ENCODE peak calls at places on chromosomes 6 and 20, in four cellular contexts. Y is H9, E is IMR-90, U is hepatocyte. L is an unnamed sample.

GRCh38 chr6:39416728-39417127 is 94.2 kb upstream of the KCNK16 start:
- DNase-seq in Y (peak; percentile 70), E (peak; percentile 40), U (no peak), L (peak; percentile 32)

GRCh38 chr6:106759112-106759511 is 129.7 kb downstream of the QRSL1 start:
- DNase-seq in Y (no peak), E (no peak), U (no peak), L (no peak)

GRCh38 chr20:51318058-51318960 is 224.2 kb downstream of the NFATC2 start:
- DNase-seq in Y (peak; percentile 91), E (no peak), U (peak; percentile 57), L (no peak)

GRCh38 chr6:127635091-127635490 is 58.1 kb downstream of the C6orf58 start:
- DNase-seq in Y (no peak), E (no peak), U (no peak), L (no peak)

GRCh38 chr20:18324596-18325089 is 36.3 kb downstream of the ZNF133 start:
- DNase-seq in Y (no peak), E (no peak), U (no peak), L (no peak)

GRCh38 chr20:46302119-46302518 is 6.2 kb downstream of the CDH22 start:
- DNase-seq in Y (no peak), E (no peak), U (no peak), L (no peak)

GRCh38 chr6:8494730-8495129 is 59.4 kb upstream of the SLC35B3 start:
- DNase-seq in Y (no peak), E (no peak), U (no peak), L (no peak)

GRCh38 chr6:8707956-8708772 is 272.8 kb upstream of the SLC35B3 start:
- DNase-seq in Y (no peak), E (no peak), U (peak; percentile 65), L (peak; percentile 19)

GRCh38 chr20:61925555-61926252 is 140.0 kb downstream of the TAF4 start:
- DNase-seq in Y (no peak), E (peak; percentile 65), U (no peak), L (peak; percentile 74)

GRCh38 chr20:50270569-50270968 is 79.9 kb downstream of the CEBPB start:
- DNase-seq in Y (no peak), E (no peak), U (no peak), L (no peak)

GRCh38 chr6:80425089-80425823 is 318.8 kb downstream of the BCKDHB start:
- DNase-seq in Y (no peak), E (peak; percentile 99), U (no peak), L (peak; percentile 59)

GRCh38 chr20:33555755-33556154 is 65.9 kb downstream of the CBFA2T2 start:
- DNase-seq in Y (no peak), E (no peak), U (no peak), L (no peak)

GRCh38 chr6:62236784-62237183 is 49.2 kb downstream of the KHDRBS2 start:
- DNase-seq in Y (no peak), E (no peak), U (no peak), L (no peak)

GRCh38 chr6:39152247-39152646 is 37.3 kb upstream of the SAYSD1 start:
- DNase-seq in Y (no peak), E (no peak), U (no peak), L (no peak)

GRCh38 chr6:107491059-107491609 is 1.2 kb downstream of the SOBP start:
- DNase-seq in Y (peak; percentile 64), E (peak; percentile 20), U (peak; percentile 69), L (peak; percentile 9)

GRCh38 chr20:45290677-45291355 is 15.8 kb upstream of the RBPJL start:
- DNase-seq in Y (peak; percentile 87), E (peak; percentile 66), U (peak; percentile 84), L (peak; percentile 67)

GRCh38 chr20:58985656-58986055 is 4.6 kb downstream of the NELFCD start:
- DNase-seq in Y (no peak), E (no peak), U (no peak), L (no peak)

GRCh38 chr6:21741221-21742109 is 147.9 kb downstream of the SOX4 start:
- DNase-seq in Y (no peak), E (peak; percentile 43), U (no peak), L (no peak)

GRCh38 chr6:14765106-14765505 is 480.8 kb upstream of the JARID2 start:
- DNase-seq in Y (no peak), E (peak; percentile 44), U (no peak), L (peak; percentile 70)

GRCh38 chr6:56856036-56856580 is 98.8 kb upstream of the BEND6 start:
- DNase-seq in Y (no peak), E (peak; percentile 17), U (no peak), L (no peak)

GRCh38 chr20:25525857-25526256 is 59.5 kb downstream of the NINL start:
- DNase-seq in Y (no peak), E (peak; percentile 98), U (peak; percentile 67), L (peak; percentile 94)

GRCh38 chr20:32463642-32464400 is 105.7 kb downstream of the ASXL1 start:
- DNase-seq in Y (no peak), E (no peak), U (peak; percentile 65), L (no peak)

GRCh38 chr6:44416103-44416502 is 28.6 kb downstream of the CDC5L start:
- DNase-seq in Y (no peak), E (peak; percentile 58), U (peak; percentile 61), L (peak; percentile 9)

GRCh38 chr20:1897965-1898464 is 2.8 kb downstream of the SIRPA start:
- DNase-seq in Y (no peak), E (no peak), U (no peak), L (no peak)

GRCh38 chr6:73811706-73812105 is 115.7 kb downstream of the CD109 start:
- DNase-seq in Y (no peak), E (no peak), U (no peak), L (no peak)

GRCh38 chr6:1686117-1687098 is 76.7 kb downstream of the FOXC1 start:
- DNase-seq in Y (no peak), E (peak; percentile 96), U (no peak), L (peak; percentile 96)

GRCh38 chr6:120384671-120385070 is 949.6 kb downstream of the TBC1D32 start:
- DNase-seq in Y (no peak), E (no peak), U (no peak), L (peak; percentile 8)

GRCh38 chr6:33566182-33567084 is 13.6 kb downstream of the BAK1 start:
- DNase-seq in Y (no peak), E (peak; percentile 60), U (no peak), L (peak; percentile 77)

GRCh38 chr6:163420315-163420667 is 5.8 kb downstream of the QKI start:
- DNase-seq in Y (no peak), E (no peak), U (no peak), L (no peak)

GRCh38 chr6:75952132-75952531 is 120.3 kb downstream of the IMPG1 start:
- DNase-seq in Y (no peak), E (no peak), U (no peak), L (no peak)

GRCh38 chr20:12605751-12606150 is 403.0 kb upstream of the SPTLC3 start:
- DNase-seq in Y (no peak), E (no peak), U (no peak), L (no peak)

GRCh38 chr6:37696841-37697735 is 595 bp downstream of the MDGA1 start:
- DNase-seq in Y (no peak), E (no peak), U (peak; percentile 48), L (peak; percentile 35)

GRCh38 chr6:111808493-111808892 is 64.8 kb downstream of the FYN start:
- DNase-seq in Y (no peak), E (no peak), U (no peak), L (no peak)

GRCh38 chr6:147283460-147283859 is 79.2 kb downstream of the STXBP5 start:
- DNase-seq in Y (no peak), E (peak; percentile 73), U (peak; percentile 8), L (peak; percentile 52)

GRCh38 chr20:13525225-13525940 is 113.3 kb downstream of the TASP1 start:
- DNase-seq in Y (no peak), E (peak; percentile 97), U (no peak), L (peak; percentile 92)

GRCh38 chr6:104789770-104790190 is 69.9 kb downstream of the HACE1 start:
- DNase-seq in Y (no peak), E (peak; percentile 55), U (peak; percentile 15), L (peak; percentile 46)

GRCh38 chr6:53850527-53850926 is 55.7 kb downstream of the LRRC1 start:
- DNase-seq in Y (no peak), E (no peak), U (no peak), L (no peak)

GRCh38 chr6:53847796-53848314 is 53.0 kb downstream of the LRRC1 start:
- DNase-seq in Y (no peak), E (no peak), U (no peak), L (no peak)

GRCh38 chr6:53845290-53846073 is 50.7 kb downstream of the LRRC1 start:
- DNase-seq in Y (no peak), E (no peak), U (no peak), L (no peak)

GRCh38 chr6:53851561-53851960 is 56.8 kb downstream of the LRRC1 start:
- DNase-seq in Y (no peak), E (peak; percentile 33), U (no peak), L (no peak)

DNA sequence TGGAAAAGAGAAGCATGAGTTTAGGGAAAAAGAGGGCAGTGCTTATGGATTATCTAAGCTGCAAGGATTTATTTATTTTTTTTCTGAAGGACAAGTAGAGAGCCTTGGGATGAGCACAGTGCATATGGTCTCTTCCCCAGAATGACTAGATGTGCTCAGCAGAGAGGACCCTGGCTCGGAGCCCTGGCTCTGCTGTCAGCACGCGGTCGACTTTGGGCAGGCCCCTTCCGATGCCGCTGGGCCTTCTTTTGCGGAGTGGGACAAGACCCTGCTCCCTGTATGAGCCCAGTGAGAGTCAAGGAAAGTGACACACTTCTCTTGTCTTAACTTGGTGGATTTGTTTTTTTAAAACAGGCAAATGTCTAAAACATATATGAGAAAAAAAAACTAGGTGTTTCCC is 51.4 kb downstream of the LRRC1 start:
- DNase-seq in Y (no peak), E (no peak), U (no peak), L (no peak)
- H3K27ac ChIP-seq in Y (no peak overlapping the region), E (no peak overlapping the region), U (no peak overlapping the region), L (no peak overlapping the region)

GRCh38 chr6:35213161-35213823 is 464 bp upstream of the SCUBE3 start:
- DNase-seq in Y (peak; percentile 77), E (no peak), U (peak; percentile 41), L (no peak)
- H2AFZ ChIP-seq in Y (no peak overlapping the region), E (peak overlapping the region; percentile 92), U (peak overlapping the region; percentile 56), L (peak overlapping the region; percentile 83)

GRCh38 chr20:38261054-38261390 is 487 bp upstream of the KIAA1755 start:
- DNase-seq in Y (no peak), E (no peak), U (no peak), L (no peak)

GRCh38 chr20:38258545-38259223 is 1.9 kb downstream of the KIAA1755 start:
- DNase-seq in Y (no peak), E (no peak), U (no peak), L (no peak)

GRCh38 chr20:38260025-38260377 is 534 bp downstream of the KIAA1755 start:
- DNase-seq in Y (no peak), E (no peak), U (no peak), L (no peak)

GRCh38 chr20:38256966-38257365 is 3.6 kb downstream of the KIAA1755 start:
- DNase-seq in Y (no peak), E (no peak), U (no peak), L (no peak)

GRCh38 chr20:38260378-38261053 is at the start of gene KIAA1755:
- DNase-seq in Y (peak; percentile 43), E (no peak), U (peak; percentile 38), L (no peak)
- TF ChIP-seq CTCF in Y (no peak), E (no peak), U (no peak), L (no peak)

DNA sequence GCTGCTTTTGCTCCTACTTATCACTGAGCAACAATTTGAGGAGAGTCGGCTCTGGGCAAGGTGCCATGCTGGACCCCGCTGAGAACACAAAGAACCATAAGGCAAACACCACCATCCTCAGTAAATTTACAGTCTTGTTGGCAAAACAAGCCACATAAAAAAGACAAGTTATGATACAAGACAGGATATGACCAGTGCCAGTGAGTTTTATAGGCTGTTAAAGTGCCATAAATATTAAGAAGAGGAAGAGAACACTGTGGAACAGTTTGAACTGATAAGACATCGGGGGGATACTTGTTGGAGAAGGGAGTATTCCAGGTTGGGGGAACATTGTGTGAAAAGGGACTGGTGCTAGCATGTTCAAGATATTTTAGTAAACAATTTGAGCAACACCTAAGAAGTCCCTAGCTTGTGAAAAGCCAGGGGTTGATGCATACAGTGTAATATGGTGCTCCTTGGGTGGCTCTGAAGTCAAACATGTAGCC is 25.3 kb upstream of the RIPOR2 start:
- DNase-seq in Y (no peak), E (no peak), U (peak; percentile 7), L (no peak)
- H3K27ac ChIP-seq in Y (no peak overlapping the region), E (no peak overlapping the region), U (no peak overlapping the region), L (no peak overlapping the region)

L was measured in mammary epithelial cell.